ENCODE peak calls at places on chromosome 17, in five cellular contexts. O is K562, S is GM12892, R is H1, T is HepG2. A is an unnamed sample.
A peak's percentile ranks its signal among the peaks of the same experiment; 100 is the strongest.

GRCh38 chr17:57900991-57901743 is 51.3 kb upstream of the MRPS23 start:
- DNase-seq in T (no peak), O (no peak), S (no peak), R (no peak), A (no peak)

GRCh38 chr17:76451480-76451879 is 1.5 kb downstream of the UBE2O start:
- DNase-seq in T (no peak), R (no peak), S (no peak), O (peak; percentile 25), A (no peak)

GRCh38 chr17:68684860-68685493 is 83.8 kb upstream of the FAM20A start:
- DNase-seq in S (no peak), O (no peak), R (no peak), T (no peak), A (no peak)

GRCh38 chr17:50225693-50226092 is 24.3 kb upstream of the COL1A1 start:
- DNase-seq in O (no peak), R (no peak), S (no peak), T (no peak), A (no peak)

GRCh38 chr17:60510031-60510430 is 16.0 kb downstream of the APPBP2 start:
- DNase-seq in O (no peak), R (no peak), S (no peak), T (no peak), A (no peak)

GRCh38 chr17:81034168-81034777 is 678 bp upstream of the BAIAP2 start:
- DNase-seq in T (no peak), R (no peak), S (peak; percentile 56), O (no peak), A (no peak)

GRCh38 chr17:56269509-56269908 is 116.2 kb downstream of the ANKFN1 start:
- DNase-seq in S (no peak), O (no peak), R (no peak), T (no peak), A (no peak)

GRCh38 chr17:13550291-13550690 is 51.4 kb downstream of the HS3ST3A1 start:
- DNase-seq in T (no peak), O (no peak), S (no peak), R (no peak), A (no peak)

GRCh38 chr17:327296-327695 is 25.3 kb downstream of the RPH3AL start:
- DNase-seq in R (no peak), O (no peak), T (no peak), S (no peak), A (no peak)

GRCh38 chr17:62111562-62112180 is 46.6 kb upstream of the MED13 start:
- DNase-seq in R (no peak), T (no peak), O (no peak), S (no peak), A (no peak)

GRCh38 chr17:45925311-45925710 is 31.0 kb downstream of the MAPT start:
- DNase-seq in O (no peak), T (no peak), S (no peak), R (no peak), A (no peak)

GRCh38 chr17:32265192-32265895 is at the start of gene RHBDL3:
- DNase-seq in O (no peak), S (no peak), T (no peak), R (no peak), A (no peak)

GRCh38 chr17:68108313-68109000 is 72.9 kb downstream of the KPNA2 start:
- DNase-seq in R (no peak), T (no peak), O (no peak), S (no peak), A (no peak)

GRCh38 chr17:66633322-66633965 is 201.5 kb upstream of the CACNG5 start:
- DNase-seq in R (no peak), O (no peak), S (no peak), T (no peak), A (no peak)

GRCh38 chr17:74444406-74444805 is 12.5 kb downstream of the GPRC5C start:
- DNase-seq in T (no peak), S (no peak), R (no peak), O (no peak), A (no peak)

GRCh38 chr17:14361945-14362508 is 61.1 kb downstream of the HS3ST3B1 start:
- DNase-seq in T (peak; percentile 69), R (no peak), S (no peak), O (peak; percentile 18), A (no peak)

GRCh38 chr17:4632583-4632923 is 8.9 kb downstream of the ALOX15 start:
- DNase-seq in T (no peak), R (no peak), S (no peak), O (no peak), A (no peak)

GRCh38 chr17:2181206-2181983 is 122.2 kb downstream of the SMG6 start:
- DNase-seq in T (no peak), S (no peak), R (no peak), O (no peak), A (no peak)

GRCh38 chr17:76938009-76938408 is 69.8 kb downstream of the MGAT5B start:
- DNase-seq in S (no peak), R (no peak), O (no peak), T (no peak), A (no peak)

GRCh38 chr17:71117461-71117860 is 948.1 kb downstream of the KCNJ2 start:
- DNase-seq in T (no peak), S (no peak), R (no peak), O (no peak), A (no peak)

GRCh38 chr17:73695035-73695738 is 50.9 kb upstream of the SDK2 start:
- DNase-seq in R (peak; percentile 22), T (no peak), O (no peak), S (no peak), A (no peak)

GRCh38 chr17:66906321-66907278 is 57.9 kb upstream of the CACNG4 start:
- DNase-seq in R (peak; percentile 85), S (peak; percentile 42), T (peak; percentile 74), O (peak; percentile 80), A (peak; percentile 48)

GRCh38 chr17:65202833-65203571 is 65.8 kb downstream of the RGS9 start:
- DNase-seq in S (no peak), O (no peak), T (peak; percentile 82), R (no peak), A (no peak)

GRCh38 chr17:61806941-61807340 is 56.4 kb downstream of the BRIP1 start:
- DNase-seq in O (no peak), T (no peak), R (no peak), S (no peak), A (no peak)

GRCh38 chr17:62854026-62854425 is 45.9 kb upstream of the MARCHF10 start:
- DNase-seq in S (no peak), T (no peak), O (no peak), R (no peak), A (no peak)

GRCh38 chr17:57555636-57556175 is 189.4 kb downstream of the CCDC182 start:
- DNase-seq in R (no peak), T (no peak), S (no peak), O (no peak), A (no peak)

GRCh38 chr17:43905985-43906852 is 1.1 kb downstream of the MPP2 start:
- DNase-seq in O (no peak), S (no peak), T (peak; percentile 47), R (peak; percentile 90), A (no peak)

GRCh38 chr17:81329927-81330883 is 35.1 kb upstream of the SLC38A10 start:
- DNase-seq in O (no peak), S (no peak), R (no peak), T (peak; percentile 69), A (no peak)

GRCh38 chr17:75207760-75208159 is 2.3 kb downstream of the NUP85 start:
- DNase-seq in O (no peak), T (no peak), R (no peak), S (no peak), A (no peak)

GRCh38 chr17:1058423-1059130 is 61.6 kb downstream of the TIMM22 start:
- DNase-seq in O (peak; percentile 70), T (peak; percentile 41), S (no peak), R (peak; percentile 94), A (no peak)

GRCh38 chr17:13297198-13297597 is 279.4 kb upstream of the ELAC2 start:
- DNase-seq in S (no peak), T (peak; percentile 7), R (no peak), O (no peak), A (no peak)

GRCh38 chr17:6596511-6596910 is 40.2 kb upstream of the PITPNM3 start:
- DNase-seq in S (no peak), T (no peak), O (no peak), R (no peak), A (no peak)

GRCh38 chr17:62869885-62870580 is 61.9 kb upstream of the MARCHF10 start:
- DNase-seq in T (no peak), R (peak; percentile 53), S (no peak), O (no peak), A (no peak)

GRCh38 chr17:8188408-8188839 is 1.6 kb downstream of the BORCS6 start:
- DNase-seq in T (no peak), O (no peak), S (no peak), R (no peak), A (no peak)

GRCh38 chr17:63571632-63572310 is 21.5 kb downstream of the DCAF7 start:
- DNase-seq in O (peak; percentile 56), S (no peak), R (no peak), T (peak; percentile 16), A (no peak)

GRCh38 chr17:34398990-34399389 is 36.0 kb upstream of the CCL1 start:
- DNase-seq in T (no peak), R (no peak), S (no peak), O (no peak), A (no peak)
- TF ChIP-seq TAF1 in T (no peak), R (no peak), S (no peak), O (no peak), A (no peak)

GRCh38 chr17:49209061-49209571 is 1.3 kb downstream of the GNGT2 start:
- DNase-seq in S (no peak), R (no peak), O (no peak), T (no peak), A (no peak)

GRCh38 chr17:49213399-49213798 is 2.9 kb downstream of the ABI3 start:
- DNase-seq in S (no peak), R (no peak), T (no peak), O (no peak), A (no peak)

GRCh38 chr17:49214665-49215360 is 4.3 kb downstream of the ABI3 start:
- DNase-seq in R (no peak), O (no peak), S (no peak), T (no peak), A (no peak)

GRCh38 chr17:49213803-49214202 is 3.3 kb downstream of the ABI3 start:
- DNase-seq in S (no peak), T (no peak), R (no peak), O (no peak), A (no peak)

GRCh38 chr17:49210158-49211029 is at the start of the genes ABI3 and GNGT2:
- DNase-seq in T (no peak), S (peak; percentile 92), O (no peak), R (peak; percentile 60), A (peak; percentile 83)
- TF ChIP-seq POLR2A in T (no peak), S (peak; percentile 97), O (no peak), R (no peak), A (peak; percentile 95)

GRCh38 chr17:48070195-48070594 is 22.0 kb downstream of the NFE2L1 start:
- DNase-seq in R (no peak), O (no peak), S (no peak), T (no peak), A (no peak)
- TF ChIP-seq TAF1 in R (no peak), O (no peak), S (no peak), T (no peak), A (no peak)

DNA sequence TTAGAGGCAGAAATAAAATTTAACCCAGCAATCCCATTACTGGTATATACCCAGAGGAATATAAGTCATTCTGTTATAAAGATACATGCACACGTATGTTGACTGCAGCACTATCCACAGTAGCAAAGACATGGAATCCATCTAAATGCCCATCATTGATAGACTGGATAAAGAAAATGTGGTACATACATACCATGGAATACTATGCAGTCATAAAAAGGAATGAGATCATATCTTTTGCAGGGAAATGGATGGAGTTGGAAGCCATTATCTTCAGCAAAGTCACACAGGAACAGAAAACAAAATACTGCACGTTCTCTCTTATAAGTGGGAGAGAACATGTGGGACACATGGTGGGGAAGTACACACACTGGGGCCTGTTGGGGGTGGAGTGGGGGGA is 23.1 kb downstream of the SSH2 start:
- DNase-seq in S (no peak), T (no peak), O (no peak), R (no peak), A (no peak)
- TF ChIP-seq POLR2A in S (no peak), T (no peak), O (no peak), R (no peak), A (no peak)